ENCODE peak calls at places on chromosomes 6 and 20, in five cellular contexts. Q is colonic mucosa, W is brain microvascular endothelial cell, G is WTC11, I is astrocyte of the spinal cord. V is an unnamed sample.
A peak's percentile ranks its signal among the peaks of the same experiment; 100 is the strongest.

GRCh38 chr6:155157101-155157500 is 106.7 kb upstream of the CLDN20 start:
- DNase-seq in Q (no peak), W (no peak), G (no peak), I (no peak), V (no peak)

GRCh38 chr6:136113736-136114173 is 136.4 kb downstream of the MTFR2 start:
- DNase-seq in Q (peak; percentile 27), W (peak; percentile 93), G (peak; percentile 17), I (peak; percentile 83), V (no peak)

GRCh38 chr20:1301031-1301529 is 27.9 kb downstream of the SDCBP2 start:
- DNase-seq in Q (no peak), W (peak; percentile 27), G (no peak), I (peak; percentile 66), V (peak; percentile 38)

GRCh38 chr6:39800388-39801032 is 8.3 kb downstream of the DAAM2 start:
- DNase-seq in Q (no peak), W (no peak), G (no peak), I (no peak), V (no peak)

GRCh38 chr6:3526962-3527796 is 70.3 kb upstream of the SLC22A23 start:
- DNase-seq in Q (no peak), W (no peak), G (no peak), I (no peak), V (no peak)

GRCh38 chr6:134093007-134093573 is 40.7 kb upstream of the SLC2A12 start:
- DNase-seq in Q (no peak), W (no peak), G (no peak), I (no peak), V (no peak)

GRCh38 chr6:41449399-41450245 is 96.6 kb upstream of the FOXP4 start:
- DNase-seq in Q (peak; percentile 89), W (no peak), G (no peak), I (peak; percentile 32), V (peak; percentile 62)

GRCh38 chr20:15706719-15707118 is 866.5 kb downstream of the KIF16B start:
- DNase-seq in Q (no peak), W (peak; percentile 43), G (no peak), I (no peak), V (no peak)

GRCh38 chr6:129653229-129653628 is 56.7 kb downstream of the ARHGAP18 start:
- DNase-seq in Q (no peak), W (no peak), G (no peak), I (no peak), V (no peak)

GRCh38 chr6:109083657-109084056 is 11.0 kb downstream of the SESN1 start:
- DNase-seq in Q (no peak), W (no peak), G (no peak), I (no peak), V (no peak)

GRCh38 chr20:17562804-17563305 is 7.0 kb upstream of the DSTN start:
- DNase-seq in Q (no peak), W (peak; percentile 55), G (no peak), I (peak; percentile 76), V (no peak)

GRCh38 chr20:13567663-13568062 is 71.1 kb downstream of the TASP1 start:
- DNase-seq in Q (no peak), W (no peak), G (no peak), I (no peak), V (no peak)

GRCh38 chr6:43171284-43172126 is 436 bp downstream of the SRF start:
- DNase-seq in Q (no peak), W (no peak), G (peak; percentile 35), I (no peak), V (no peak)

GRCh38 chr6:113707194-113707593 is 150.0 kb upstream of the MARCKS start:
- DNase-seq in Q (no peak), W (no peak), G (no peak), I (no peak), V (no peak)

GRCh38 chr6:149311293-149311692 is 6.2 kb upstream of the TAB2 start:
- DNase-seq in Q (no peak), W (no peak), G (no peak), I (no peak), V (no peak)
- TF ChIP-seq CTCF in Q (no peak), W (no peak), G (no peak), I (no peak), V (no peak)

GRCh38 chr6:95841560-95841959 is 174.2 kb upstream of the FUT9 start:
- DNase-seq in Q (no peak), W (no peak), G (no peak), I (no peak), V (no peak)
- TF ChIP-seq CTCF in Q (no peak), W (no peak), G (no peak), I (no peak), V (no peak)

GRCh38 chr20:62628691-62629090 is 13.6 kb upstream of the SLCO4A1 start:
- DNase-seq in Q (no peak), W (no peak), G (peak; percentile 55), I (no peak), V (no peak)
- TF ChIP-seq CTCF in Q (no peak), W (no peak), G (no peak), I (no peak), V (no peak)

GRCh38 chr20:18718129-18718528 is 95.5 kb upstream of the SCP2D1 start:
- DNase-seq in Q (no peak), W (no peak), G (no peak), I (no peak), V (no peak)
- TF ChIP-seq CTCF in Q (no peak), W (peak; percentile 16), G (no peak), I (no peak), V (no peak)

DNA sequence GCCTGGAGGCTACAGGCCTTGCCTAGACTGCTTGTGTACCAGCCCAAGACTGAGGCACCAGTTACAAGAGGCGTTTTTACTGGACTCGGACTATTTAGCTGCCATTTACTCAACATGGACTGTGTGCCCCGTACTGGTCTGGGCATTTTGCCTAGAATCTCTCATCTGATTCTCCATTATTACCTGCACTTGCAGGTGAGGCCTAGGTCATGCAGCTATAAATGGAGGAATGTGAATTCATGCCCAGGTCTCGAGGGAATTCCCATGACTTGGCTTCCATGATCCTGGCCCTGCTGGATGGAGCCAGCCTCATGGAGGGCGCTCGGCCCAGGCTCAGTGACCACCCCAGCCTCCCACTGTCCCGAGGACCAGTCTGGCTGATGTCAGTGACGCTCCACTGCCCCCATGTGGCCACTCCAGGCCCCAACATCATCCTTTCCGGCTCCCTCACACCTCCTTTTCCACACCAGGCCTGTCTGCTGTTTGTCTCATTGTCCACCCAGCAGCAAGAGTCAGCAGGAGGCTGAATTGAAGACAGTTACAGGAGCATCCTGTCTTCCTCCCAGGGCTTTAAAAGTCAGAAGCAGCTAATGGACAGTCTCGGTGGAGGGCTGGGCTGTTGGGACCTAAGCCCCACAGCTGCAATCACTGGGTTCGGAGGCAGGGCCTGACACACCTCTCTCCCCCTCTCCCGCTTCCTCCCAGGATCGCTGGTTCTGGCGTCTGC is 8.7 kb downstream of the MMP24OS start:
- DNase-seq in Q (peak; percentile 71), W (peak; percentile 71), G (peak; percentile 91), I (peak; percentile 56), V (peak; percentile 90)
- TF ChIP-seq CTCF in Q (peak; percentile 64), W (peak; percentile 92), G (peak; percentile 78), I (peak; percentile 86), V (peak; percentile 90)

DNA sequence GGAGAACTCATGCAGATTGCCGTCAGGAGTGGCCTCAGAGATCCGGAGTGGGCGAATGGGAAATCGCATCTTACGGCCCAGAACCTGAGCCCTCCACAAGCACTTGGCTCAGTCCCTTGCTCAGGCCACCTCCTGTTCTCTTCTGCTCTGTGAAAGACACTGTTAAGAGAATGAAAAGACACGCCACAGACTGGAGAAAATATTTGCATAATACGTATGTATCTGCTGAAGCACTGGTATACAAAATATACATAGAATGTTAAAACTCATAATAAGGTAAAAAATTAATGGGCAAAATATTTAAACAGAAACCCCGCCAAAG is 838 bp upstream of the POM121L2 start:
- DNase-seq in Q (no peak), W (no peak), G (no peak), I (no peak), V (no peak)
- TF ChIP-seq CTCF in Q (no peak), W (no peak), G (peak; percentile 16), I (no peak), V (peak; percentile 1)

GRCh38 chr6:31546962-31547726 is at the start of gene NFKBIL1:
- DNase-seq in Q (peak; percentile 95), W (peak; percentile 96), G (peak; percentile 94), I (peak; percentile 99), V (peak; percentile 98)
- TF ChIP-seq CTCF in Q (no peak), W (no peak), G (no peak), I (no peak), V (no peak)